ENCODE peak calls at places on chromosomes 11 and 22, in five cellular contexts. L, G, B, H and O are unnamed samples.

GRCh38 chr11:33227578-33228261 is 29.5 kb upstream of the HIPK3 start:
- DNase-seq in G (no peak), L (no peak), B (no peak), H (no peak), O (no peak)

GRCh38 chr11:64516226-64516625 is 74.8 kb upstream of the SLC22A12 start:
- DNase-seq in L (no peak), B (no peak), H (peak), G (no peak), O (no peak)

GRCh38 chr11:61747389-61748285 is 4.8 kb upstream of the MYRF start:
- DNase-seq in L (peak), G (peak), H (peak), B (no peak), O (peak)

GRCh38 chr22:22745225-22746060 is 101.0 kb downstream of the GGTLC2 start:
- DNase-seq in B (no peak), G (peak), L (no peak), H (peak), O (peak)

GRCh38 chr22:30718938-30719337 is 24.3 kb downstream of the OSBP2 start:
- DNase-seq in H (no peak), B (no peak), L (no peak), G (no peak), O (no peak)

GRCh38 chr11:69656536-69657455 is 15.8 kb downstream of the CCND1 start:
- DNase-seq in L (no peak), H (no peak), B (peak), G (no peak), O (no peak)

GRCh38 chr11:72426054-72426757 is 8.1 kb downstream of the CLPB start:
- DNase-seq in H (no peak), B (no peak), L (no peak), G (no peak), O (peak)

GRCh38 chr11:100632970-100633452 is 54.1 kb upstream of the ARHGAP42 start:
- DNase-seq in G (peak), H (no peak), L (peak), B (no peak), O (peak)

GRCh38 chr11:102798012-102798746 is at the start of gene MMP1:
- DNase-seq in H (no peak), G (no peak), L (no peak), B (no peak), O (no peak)

GRCh38 chr11:67584205-67584880 is 731 bp downstream of the GSTP1 start:
- DNase-seq in B (no peak), L (peak), H (no peak), G (no peak), O (no peak)

GRCh38 chr11:17256512-17256911 is 20.0 kb upstream of the NUCB2 start:
- DNase-seq in L (no peak), B (no peak), G (no peak), H (no peak), O (no peak)

GRCh38 chr11:103942646-103943045 is 93.8 kb upstream of the DDI1 start:
- DNase-seq in L (no peak), B (no peak), H (no peak), G (no peak), O (no peak)

GRCh38 chr11:30917859-30918478 is 331.8 kb upstream of the MPPED2 start:
- DNase-seq in B (no peak), G (no peak), L (no peak), H (peak), O (no peak)

GRCh38 chr22:29469755-29470154 is 10.3 kb upstream of the NEFH start:
- DNase-seq in G (no peak), H (no peak), B (no peak), L (no peak), O (peak)

GRCh38 chr11:1197886-1198765 is 24.7 kb upstream of the MUC5B start:
- DNase-seq in G (no peak), L (peak), B (no peak), H (no peak), O (peak)

GRCh38 chr11:66082936-66083698 is 13.0 kb downstream of the PACS1 start:
- DNase-seq in G (peak), H (no peak), B (no peak), L (no peak), O (no peak)

GRCh38 chr22:50461979-50462540 is 12.8 kb downstream of the SBF1 start:
- DNase-seq in L (no peak), H (no peak), G (no peak), B (no peak), O (no peak)

GRCh38 chr11:61507962-61508824 is at the start of gene LRRC10B:
- DNase-seq in H (no peak), L (no peak), B (peak), G (peak), O (peak)

GRCh38 chr11:112975493-112975892 is 14.3 kb downstream of the NCAM1 start:
- DNase-seq in B (no peak), L (no peak), H (no peak), G (no peak), O (no peak)

GRCh38 chr11:110908401-110909106 is 196.3 kb upstream of the ARHGAP20 start:
- DNase-seq in G (no peak), B (no peak), L (no peak), H (peak), O (no peak)

GRCh38 chr11:70466154-70466553 is 67.8 kb downstream of the CTTN start:
- DNase-seq in H (no peak), B (peak), G (no peak), L (no peak), O (peak)

GRCh38 chr11:832529-833113 is at the start of gene CD151:
- DNase-seq in G (no peak), H (peak), L (peak), B (no peak), O (peak)

GRCh38 chr22:46068908-46069481 is 81.3 kb upstream of the PPARA start:
- DNase-seq in G (peak), L (peak), H (peak), B (peak), O (no peak)